ENCODE peak calls at places on chromosomes 4 and X, in seven cellular contexts. U, Z, F, M, I, S and K are unnamed samples.

GRCh38 chr4:138092060-138092459 is 150.1 kb downstream of the SLC7A11 start:
- DNase-seq in M (no peak), S (no peak), Z (no peak), U (no peak), I (no peak), F (peak; percentile 7), K (no peak)

GRCh38 chr4:76197971-76198410 is 15.6 kb downstream of the SCARB2 start:
- DNase-seq in S (no peak), M (no peak), U (no peak), I (peak; percentile 71), F (no peak), Z (no peak), K (peak; percentile 53)

GRCh38 chr4:136763844-136764446 is 768.3 kb downstream of the PCDH18 start:
- DNase-seq in I (no peak), S (no peak), M (no peak), Z (no peak), F (no peak), U (no peak), K (no peak)

GRCh38 chr4:40686081-40686913 is 56.6 kb upstream of the RBM47 start:
- DNase-seq in S (no peak), M (no peak), I (no peak), U (no peak), F (no peak), Z (no peak), K (no peak)

GRCh38 chr4:119124314-119124713 is 11.3 kb upstream of the MYOZ2 start:
- DNase-seq in F (no peak), S (no peak), U (no peak), M (no peak), I (no peak), Z (no peak), K (no peak)

GRCh38 chr4:2946812-2947600 is 16.2 kb downstream of the NOP14 start:
- DNase-seq in S (no peak), F (no peak), U (no peak), Z (no peak), M (no peak), I (no peak), K (no peak)

GRCh38 chrX:120380699-120381098 is 18.8 kb downstream of the ATP1B4 start:
- DNase-seq in M (no peak), Z (no peak), U (no peak), F (peak; percentile 41), S (no peak), I (no peak), K (peak; percentile 17)

GRCh38 chr4:153113061-153113837 is 91.0 kb upstream of the TRIM2 start:
- DNase-seq in I (no peak), S (no peak), M (no peak), U (no peak), F (no peak), Z (no peak), K (no peak)

GRCh38 chr4:121030711-121031110 is 41.6 kb downstream of the NDNF start:
- DNase-seq in I (no peak), S (no peak), M (no peak), F (no peak), U (no peak), Z (no peak), K (no peak)

GRCh38 chr4:40940317-40940720 is 190.6 kb downstream of the NSUN7 start:
- DNase-seq in I (no peak), S (no peak), Z (no peak), F (no peak), M (peak; percentile 84), U (peak; percentile 72), K (no peak)

GRCh38 chr4:27716693-27717505 is 856.3 kb downstream of the STIM2 start:
- DNase-seq in U (no peak), S (no peak), I (no peak), M (no peak), Z (no peak), F (no peak), K (no peak)

GRCh38 chrX:139213241-139213709 is 317.3 kb upstream of the F9 start:
- DNase-seq in M (no peak), Z (no peak), F (no peak), S (no peak), U (no peak), I (no peak), K (no peak)

GRCh38 chr4:107472265-107472948 is 247.6 kb downstream of the PAPSS1 start:
- DNase-seq in Z (no peak), M (no peak), S (no peak), I (no peak), U (no peak), F (no peak), K (no peak)

GRCh38 chrX:123884809-123885408 is 25.1 kb downstream of the XIAP start:
- DNase-seq in M (no peak), U (no peak), Z (no peak), S (peak; percentile 53), F (peak; percentile 68), I (peak; percentile 38), K (peak; percentile 33)

GRCh38 chr4:76659103-76659490 is 224.1 kb downstream of the SHROOM3 start:
- DNase-seq in U (no peak), F (no peak), I (peak; percentile 35), S (no peak), M (no peak), Z (no peak), K (no peak)

GRCh38 chr4:1500966-1501753 is 94.9 kb upstream of the NKX1-1 start:
- DNase-seq in M (no peak), F (no peak), U (no peak), Z (no peak), S (no peak), I (no peak), K (peak; percentile 3)

GRCh38 chr4:98642991-98643426 is 15.4 kb downstream of the TSPAN5 start:
- DNase-seq in M (no peak), Z (no peak), S (no peak), I (no peak), U (no peak), F (peak; percentile 94), K (no peak)
- H3K36me3 ChIP-seq in M (no peaks in the 10 kb centered on the region), Z (no peaks in the 10 kb centered on the region), S (no peaks in the 10 kb centered on the region), I (no peaks in the 10 kb centered on the region), U (no peaks in the 10 kb centered on the region), F (no peaks in the 10 kb centered on the region), K (no peaks in the 10 kb centered on the region)

GRCh38 chr4:140068247-140068646 is 85.7 kb downstream of the MAML3 start:
- DNase-seq in U (no peak), Z (no peak), M (no peak), S (no peak), F (no peak), I (no peak), K (no peak)

GRCh38 chr4:140071043-140071442 is 82.9 kb downstream of the MAML3 start:
- DNase-seq in I (no peak), S (no peak), M (no peak), F (no peak), Z (no peak), U (no peak), K (no peak)

GRCh38 chr4:140071806-140072205 is 82.2 kb downstream of the MAML3 start:
- DNase-seq in U (peak; percentile 42), M (no peak), I (no peak), S (no peak), F (no peak), Z (peak; percentile 3), K (peak; percentile 25)

GRCh38 chr4:140069068-140069467 is 84.9 kb downstream of the MAML3 start:
- DNase-seq in F (peak; percentile 12), Z (no peak), S (no peak), U (no peak), M (peak; percentile 84), I (no peak), K (no peak)

DNA sequence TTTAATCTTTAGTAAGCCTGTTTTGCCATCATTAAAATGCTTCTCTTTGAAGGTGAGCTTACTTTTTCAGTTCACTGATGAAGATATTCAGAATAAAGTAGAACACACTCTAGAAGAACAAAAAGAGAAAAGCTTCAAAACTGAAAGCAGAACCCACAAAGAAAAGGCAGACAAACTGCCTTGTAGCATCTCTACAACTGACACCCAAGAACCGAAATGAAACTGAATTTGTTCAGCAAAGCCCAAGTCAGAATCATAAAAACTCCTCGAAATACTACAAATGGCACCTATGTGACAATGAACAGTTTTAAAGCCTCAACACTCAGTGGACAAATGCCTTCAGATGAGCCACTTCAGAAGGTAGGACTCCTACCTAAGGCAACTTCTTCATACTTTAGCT is 83.6 kb downstream of the MAML3 start:
- DNase-seq in M (no peak), I (no peak), Z (no peak), U (no peak), S (no peak), F (no peak), K (no peak)
- H3K27me3 ChIP-seq in M (no peaks in the 10 kb centered on the region), I (no peaks in the 10 kb centered on the region), Z (no peaks in the 10 kb centered on the region), U (no peaks in the 10 kb centered on the region), S (no peaks in the 10 kb centered on the region), F (no peaks in the 10 kb centered on the region), K (no peaks in the 10 kb centered on the region)

GRCh38 chr4:6619466-6620255 is 20.8 kb upstream of the MRFAP1 start:
- DNase-seq in U (no peak), I (no peak), Z (no peak), M (peak; percentile 72), F (no peak), S (no peak), K (no peak)
- H3K36me3 ChIP-seq in U (peaks cover 32% of the 10 kb centered on the region), I (no peaks in the 10 kb centered on the region), Z (peaks cover 11% of the 10 kb centered on the region), M (no peaks in the 10 kb centered on the region), F (no peaks in the 10 kb centered on the region), S (peaks cover 7% of the 10 kb centered on the region), K (peaks cover 9% of the 10 kb centered on the region)

DNA sequence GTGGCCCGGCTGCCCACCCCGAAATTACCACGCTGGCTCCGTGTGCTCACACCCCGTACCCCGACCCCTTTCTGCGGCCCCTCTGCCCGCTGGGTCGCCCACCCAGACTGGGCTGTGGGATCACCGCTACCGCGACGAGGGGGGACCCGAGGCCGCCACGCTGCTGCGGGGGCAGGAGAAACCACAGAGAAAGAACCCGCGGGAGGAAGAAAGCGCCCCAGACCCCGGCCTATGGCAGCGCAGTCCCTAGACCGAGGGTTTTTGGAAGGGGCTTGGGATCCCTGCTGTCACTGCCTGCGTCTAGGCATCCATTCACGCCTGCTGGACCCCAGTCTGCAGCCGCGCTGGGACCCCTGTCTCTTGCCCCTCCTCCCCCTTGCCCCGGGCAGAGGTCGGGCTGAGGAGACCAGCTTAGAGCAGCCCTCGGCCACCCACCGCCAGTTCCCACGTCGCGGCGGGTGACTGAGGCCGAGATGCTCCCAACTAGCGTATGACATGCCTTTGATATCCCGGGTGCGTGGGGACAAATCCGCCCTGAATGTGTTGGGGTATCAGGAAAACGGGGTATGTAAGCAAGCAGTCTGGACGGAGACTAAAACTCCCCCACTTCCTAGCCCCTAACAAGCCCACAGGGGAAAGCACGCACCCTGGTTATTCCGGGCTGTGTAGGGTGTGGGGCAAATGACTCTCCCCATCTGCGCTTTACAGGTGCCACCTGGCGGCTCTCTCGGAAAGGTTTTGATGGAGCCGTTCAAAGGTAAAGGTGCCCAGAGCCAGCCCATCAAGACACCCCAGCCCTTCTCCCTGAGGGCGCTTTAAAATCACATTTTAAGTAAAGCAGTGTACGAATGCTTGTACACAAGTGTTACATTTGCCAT is 867 bp upstream of the INPP4B start:
- DNase-seq in F (peak; percentile 90), U (no peak), I (peak; percentile 8), Z (peak; percentile 44), M (peak; percentile 73), S (peak; percentile 78), K (peak; percentile 77)
- H3K27me3 ChIP-seq in F (no peaks in the 10 kb centered on the region), U (no peaks in the 10 kb centered on the region), I (peaks cover 23% of the 10 kb centered on the region), Z (peaks cover 5% of the 10 kb centered on the region), M (no peaks in the 10 kb centered on the region), S (no peaks in the 10 kb centered on the region), K (peaks cover 18% of the 10 kb centered on the region)